ENCODE peak calls at places on chromosomes 13 and 19, in four cellular contexts. E is mesendoderm, Q is neural crest cell, G is NCI-H2081. J is an unnamed sample.

GRCh38 chr13:96925466-96925865 is 68.8 kb downstream of the OXGR1 start:
- DNase-seq in E (no peak), G (no peak), Q (no peak), J (no peak)

GRCh38 chr13:41827507-41828213 is 133.2 kb downstream of the VWA8 start:
- DNase-seq in Q (no peak), E (no peak), G (no peak), J (no peak)

GRCh38 chr13:73741111-73741510 is 393.1 kb downstream of the KLF12 start:
- DNase-seq in E (peak), Q (no peak), G (no peak), J (no peak)

GRCh38 chr13:82358284-82358683 is 1524.0 kb downstream of the SLITRK1 start:
- DNase-seq in E (no peak), Q (no peak), G (no peak), J (no peak)

GRCh38 chr13:42266464-42266863 is 5.5 kb upstream of the AKAP11 start:
- DNase-seq in E (peak), Q (no peak), G (no peak), J (no peak)

GRCh38 chr19:3270908-3271307 is 46.4 kb downstream of the CELF5 start:
- DNase-seq in E (peak), Q (peak), G (peak), J (no peak)

GRCh38 chr13:98307744-98308524 is 130.9 kb upstream of the RNF113B start:
- DNase-seq in G (no peak), Q (no peak), E (peak), J (no peak)

GRCh38 chr13:101127741-101128353 is 288.5 kb downstream of the NALCN start:
- DNase-seq in G (peak), E (peak), Q (no peak), J (peak)

GRCh38 chr19:18940791-18941627 is at the start of gene HOMER3:
- DNase-seq in Q (peak), E (peak), G (peak), J (peak)

GRCh38 chr19:48877900-48878218 is 5.6 kb downstream of the PPP1R15A start:
- DNase-seq in G (no peak), E (no peak), Q (no peak), J (no peak)

GRCh38 chr19:2168619-2169424 is 5.1 kb downstream of the DOT1L start:
- DNase-seq in G (no peak), E (peak), Q (peak), J (peak)

GRCh38 chr13:94065741-94066140 is 413.7 kb downstream of the DCT start:
- DNase-seq in E (no peak), Q (no peak), G (no peak), J (no peak)

GRCh38 chr19:5170329-5170745 is 170.3 kb downstream of the PTPRS start:
- DNase-seq in E (peak), G (no peak), Q (peak), J (no peak)

GRCh38 chr19:49441210-49441959 is at the start of gene SLC17A7:
- DNase-seq in Q (no peak), E (peak), G (no peak), J (peak)

GRCh38 chr13:93472296-93472695 is 245.7 kb downstream of the GPC6 start:
- DNase-seq in Q (no peak), G (no peak), E (no peak), J (no peak)

GRCh38 chr13:100100115-100100879 is 11.4 kb downstream of the PCCA start:
- DNase-seq in G (no peak), Q (no peak), E (no peak), J (no peak)

GRCh38 chr19:22523940-22524339 is 101.8 kb upstream of the ZNF98 start:
- DNase-seq in Q (no peak), G (no peak), E (no peak), J (no peak)

GRCh38 chr13:112587767-112588489 is at the start of gene TUBGCP3:
- DNase-seq in E (peak), Q (peak), G (peak), J (peak)

GRCh38 chr19:45821103-45821521 is 6.0 kb upstream of the RSPH6A start:
- DNase-seq in E (no peak), Q (no peak), G (no peak), J (no peak)

GRCh38 chr19:33467851-33468250 is 53.7 kb downstream of the PEPD start:
- DNase-seq in Q (no peak), E (no peak), G (no peak), J (no peak)

GRCh38 chr19:47093254-47093653 is 20.3 kb downstream of the ZC3H4 start:
- DNase-seq in Q (no peak), G (no peak), E (no peak), J (no peak)

GRCh38 chr19:49840736-49841249 is 10.2 kb upstream of the PTOV1 start:
- DNase-seq in G (no peak), E (no peak), Q (no peak), J (no peak)

GRCh38 chr13:114097504-114097892 is 34.9 kb downstream of the RASA3 start:
- DNase-seq in Q (no peak), G (no peak), E (no peak), J (no peak)

GRCh38 chr13:71865858-71866172 is 1.2 kb downstream of the DACH1 start:
- DNase-seq in E (peak), Q (no peak), G (no peak), J (peak)

GRCh38 chr19:50457300-50457699 is 19.0 kb upstream of the EMC10 start:
- DNase-seq in E (no peak), G (no peak), Q (no peak), J (no peak)

GRCh38 chr13:46621133-46621532 is 68.2 kb downstream of the LRCH1 start:
- DNase-seq in G (no peak), Q (no peak), E (no peak), J (no peak)

GRCh38 chr13:48559638-48560320 is 26.9 kb upstream of the RCBTB2 start:
- DNase-seq in G (no peak), E (no peak), Q (no peak), J (no peak)

GRCh38 chr19:51081476-51081875 is 1.2 kb downstream of the KLK14 start:
- DNase-seq in G (no peak), E (no peak), Q (no peak), J (no peak)

GRCh38 chr19:41575998-41576397 is at the start of gene CEACAM21:
- DNase-seq in E (no peak), G (no peak), Q (no peak), J (no peak)

GRCh38 chr19:13012690-13013608 is 17.7 kb downstream of the NFIX start:
- DNase-seq in G (no peak), E (peak), Q (no peak), J (no peak)